ENCODE peak calls at places on chromosomes 11 and 22, in seven cellular contexts. J is IMR-90, M is K562, B is HCT116, D is H1, G is HepG2, A is GM12878. U is an unnamed sample.

GRCh38 chr11:103529217-103529684 is 420.0 kb downstream of the DYNC2H1 start:
- DNase-seq in J (peak), M (no peak), B (no peak), D (no peak), G (no peak), A (no peak), U (peak)

GRCh38 chr11:15268598-15268997 is 153.9 kb downstream of the INSC start:
- DNase-seq in J (no peak), M (no peak), B (no peak), D (no peak), G (no peak), A (no peak), U (no peak)

GRCh38 chr11:95908826-95909225 is 15.1 kb downstream of the MTMR2 start:
- DNase-seq in J (peak), M (no peak), B (no peak), D (no peak), G (no peak), A (no peak), U (no peak)

GRCh38 chr11:121437018-121437685 is 15.0 kb upstream of the SORL1 start:
- DNase-seq in J (peak), M (no peak), B (no peak), D (no peak), G (no peak), A (no peak), U (no peak)

GRCh38 chr11:75445315-75445953 is 12.4 kb upstream of the KLHL35 start:
- DNase-seq in J (peak), M (peak), B (peak), D (peak), G (peak), A (peak), U (peak)

GRCh38 chr11:44955019-44955738 is 4.5 kb upstream of the TP53I11 start:
- DNase-seq in J (peak), M (peak), B (no peak), D (no peak), G (no peak), A (no peak), U (peak)

GRCh38 chr11:44774131-44774530 is 47.4 kb downstream of the TSPAN18 start:
- DNase-seq in J (no peak), M (no peak), B (no peak), D (peak), G (no peak), A (no peak), U (no peak)

GRCh38 chr11:33329705-33330329 is 72.6 kb downstream of the HIPK3 start:
- DNase-seq in J (peak), M (peak), B (peak), D (no peak), G (peak), A (no peak), U (peak)

GRCh38 chr22:33272866-33273265 is 214.7 kb upstream of the SYN3 start:
- DNase-seq in J (no peak), M (no peak), B (no peak), D (no peak), G (no peak), A (peak), U (no peak)

GRCh38 chr11:45298718-45299117 is 12.6 kb upstream of the SYT13 start:
- DNase-seq in J (no peak), M (no peak), B (no peak), D (peak), G (no peak), A (no peak), U (no peak)

GRCh38 chr11:83185767-83186166 is 7.7 kb upstream of the ANKRD42 start:
- DNase-seq in J (no peak), M (no peak), B (no peak), D (no peak), G (no peak), A (no peak), U (no peak)

GRCh38 chr11:87304350-87304749 is 266.6 kb downstream of the TMEM135 start:
- DNase-seq in J (no peak), M (no peak), B (no peak), D (no peak), G (no peak), A (no peak), U (no peak)

GRCh38 chr11:59173080-59173963 is 1.4 kb downstream of the DTX4 start:
- DNase-seq in J (peak), M (no peak), B (no peak), D (peak), G (peak), A (no peak), U (no peak)

GRCh38 chr11:102010776-102011500 is 36.3 kb upstream of the CFAP300 start:
- DNase-seq in J (peak), M (peak), B (peak), D (peak), G (peak), A (no peak), U (peak)

GRCh38 chr11:94400839-94401772 is at the start of gene GPR83:
- DNase-seq in J (peak), M (no peak), B (no peak), D (peak), G (no peak), A (no peak), U (no peak)

GRCh38 chr11:123065634-123066033 is 3.7 kb upstream of the HSPA8 start:
- DNase-seq in J (peak), M (no peak), B (no peak), D (no peak), G (no peak), A (no peak), U (no peak)

GRCh38 chr11:27444801-27445215 is 27.8 kb downstream of the LGR4 start:
- DNase-seq in J (no peak), M (no peak), B (no peak), D (no peak), G (peak), A (no peak), U (no peak)

GRCh38 chr11:35478411-35479139 is 46.8 kb downstream of the PAMR1 start:
- DNase-seq in J (no peak), M (no peak), B (no peak), D (no peak), G (no peak), A (no peak), U (no peak)

GRCh38 chr11:124627546-124627945 is 4.9 kb downstream of the TBRG1 start:
- DNase-seq in J (no peak), M (no peak), B (no peak), D (no peak), G (no peak), A (no peak), U (no peak)

GRCh38 chr11:106950067-106950491 is 68.2 kb downstream of the GUCY1A2 start:
- DNase-seq in J (no peak), M (no peak), B (no peak), D (no peak), G (no peak), A (no peak), U (no peak)

GRCh38 chr22:39150848-39151215 is 1.6 kb downstream of the CBX7 start:
- DNase-seq in J (no peak), M (no peak), B (no peak), D (no peak), G (no peak), A (no peak), U (no peak)

GRCh38 chr11:106399075-106399500 is 321.6 kb downstream of the AASDHPPT start:
- DNase-seq in J (peak), M (no peak), B (peak), D (no peak), G (no peak), A (no peak), U (peak)

GRCh38 chr11:22920939-22921565 is 60.8 kb upstream of the CCDC179 start:
- DNase-seq in J (peak), M (no peak), B (no peak), D (no peak), G (peak), A (no peak), U (peak)

GRCh38 chr22:27420817-27421361 is 380.7 kb downstream of the MN1 start:
- DNase-seq in J (peak), M (no peak), B (no peak), D (no peak), G (no peak), A (no peak), U (no peak)

GRCh38 chr11:13118691-13119090 is 109.6 kb downstream of the RASSF10 start:
- DNase-seq in J (no peak), M (no peak), B (no peak), D (no peak), G (no peak), A (no peak), U (no peak)

GRCh38 chr22:36052505-36052941 is 23.9 kb upstream of the RBFOX2 start:
- DNase-seq in J (peak), M (peak), B (peak), D (no peak), G (no peak), A (no peak), U (peak)

GRCh38 chr11:2481253-2481652 is 36.4 kb downstream of the KCNQ1 start:
- DNase-seq in J (no peak), M (no peak), B (no peak), D (no peak), G (no peak), A (no peak), U (no peak)

GRCh38 chr11:30697032-30697431 is 110.9 kb upstream of the MPPED2 start:
- DNase-seq in J (no peak), M (no peak), B (no peak), D (no peak), G (no peak), A (no peak), U (no peak)

GRCh38 chr22:21862386-21863242 is 4.8 kb downstream of the MAPK1 start:
- DNase-seq in J (no peak), M (peak), B (no peak), D (no peak), G (no peak), A (no peak), U (no peak)

GRCh38 chr11:124612045-124612444 is 817 bp downstream of the PANX3 start:
- DNase-seq in J (no peak), M (no peak), B (no peak), D (no peak), G (no peak), A (no peak), U (no peak)

GRCh38 chr11:31786996-31787685 is 24.0 kb downstream of the PAX6 start:
- DNase-seq in J (no peak), M (no peak), B (no peak), D (no peak), G (no peak), A (no peak), U (no peak)

GRCh38 chr11:67583319-67584204 is at the start of gene GSTP1:
- DNase-seq in J (peak), M (peak), B (peak), D (peak), G (no peak), A (no peak), U (peak)

DNA sequence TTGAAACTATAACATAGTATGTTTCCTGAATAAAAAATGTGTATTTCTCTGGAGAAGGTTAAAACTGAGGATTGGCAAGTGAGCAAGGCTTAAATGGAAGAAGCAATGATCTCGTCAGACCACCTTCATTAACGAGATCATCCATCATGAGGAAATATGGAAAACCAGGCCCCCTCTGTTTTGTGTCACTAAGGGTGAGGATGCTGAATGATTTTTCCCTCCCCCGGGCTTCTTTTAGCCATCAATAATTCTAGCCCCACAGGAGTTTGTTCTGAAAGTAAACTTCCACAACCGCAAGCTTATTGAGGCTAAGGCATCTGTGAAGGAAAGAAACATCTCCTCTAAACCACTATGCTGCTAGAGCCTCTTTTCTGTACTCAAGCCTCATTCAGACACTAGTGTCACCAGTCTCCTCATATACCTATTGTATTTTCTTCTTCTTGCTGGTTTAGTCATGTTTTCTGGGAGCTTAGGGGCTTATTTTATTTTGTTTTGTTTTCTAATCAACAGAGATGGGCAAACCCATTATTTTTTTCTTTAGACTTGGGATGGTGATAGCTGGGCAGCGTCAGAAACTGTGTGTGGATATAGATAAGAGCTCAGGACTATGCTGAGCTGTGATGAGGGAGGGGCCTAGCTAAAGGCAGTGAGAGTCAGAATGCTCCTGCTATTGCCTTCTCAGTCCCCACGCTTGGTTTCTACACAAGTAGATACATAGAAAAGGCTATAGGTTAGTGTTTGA is 5.8 kb upstream of the HBE1 start:
- DNase-seq in J (no peak), M (peak), B (no peak), D (no peak), G (no peak), A (no peak), U (no peak)
- TF ChIP-seq POLR2A in J (no peak), M (no peak), B (no peak), D (no peak), G (no peak), A (no peak), U (no peak)

DNA sequence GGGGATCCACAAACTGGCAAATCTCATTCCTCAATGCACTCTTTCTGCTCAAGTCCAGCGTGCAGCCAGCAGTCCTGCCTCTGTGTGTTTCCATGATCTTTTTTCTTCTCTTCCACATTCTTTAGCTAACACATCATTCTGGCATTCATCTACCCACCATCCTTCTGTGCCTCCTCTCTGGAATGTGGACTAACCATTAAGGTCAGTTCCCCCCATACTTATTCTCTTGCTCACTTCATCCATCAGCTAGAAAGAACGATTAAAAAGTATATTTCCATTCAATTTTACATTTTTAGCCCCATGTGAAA is 7.8 kb downstream of the KIRREL3 start:
- DNase-seq in J (peak), M (no peak), B (no peak), D (no peak), G (no peak), A (no peak), U (no peak)
- TF ChIP-seq CEBPB in J (no peak), M (no peak), B (no peak), D (no peak), G (no peak), A (no peak), U (no peak)

GRCh38 chr11:61332823-61333637 is at the start of the genes DDB1 and TKFC:
- DNase-seq in J (peak), M (peak), B (peak), D (peak), G (peak), A (peak), U (peak)
- TF ChIP-seq POLR2A in J (peak), M (peak), B (peak), D (peak), G (peak), A (peak), U (peak)

GRCh38 chr11:117750357-117750756 is 46.7 kb downstream of the DSCAML1 start:
- DNase-seq in J (no peak), M (no peak), B (no peak), D (no peak), G (no peak), A (no peak), U (no peak)

GRCh38 chr11:117749541-117749910 is 47.5 kb downstream of the DSCAML1 start:
- DNase-seq in J (no peak), M (no peak), B (no peak), D (no peak), G (no peak), A (no peak), U (no peak)

GRCh38 chr11:117747892-117748291 is 49.1 kb downstream of the DSCAML1 start:
- DNase-seq in J (no peak), M (no peak), B (no peak), D (no peak), G (no peak), A (no peak), U (no peak)

GRCh38 chr11:117750916-117751773 is 45.9 kb downstream of the DSCAML1 start:
- DNase-seq in J (no peak), M (no peak), B (no peak), D (no peak), G (no peak), A (no peak), U (no peak)

DNA sequence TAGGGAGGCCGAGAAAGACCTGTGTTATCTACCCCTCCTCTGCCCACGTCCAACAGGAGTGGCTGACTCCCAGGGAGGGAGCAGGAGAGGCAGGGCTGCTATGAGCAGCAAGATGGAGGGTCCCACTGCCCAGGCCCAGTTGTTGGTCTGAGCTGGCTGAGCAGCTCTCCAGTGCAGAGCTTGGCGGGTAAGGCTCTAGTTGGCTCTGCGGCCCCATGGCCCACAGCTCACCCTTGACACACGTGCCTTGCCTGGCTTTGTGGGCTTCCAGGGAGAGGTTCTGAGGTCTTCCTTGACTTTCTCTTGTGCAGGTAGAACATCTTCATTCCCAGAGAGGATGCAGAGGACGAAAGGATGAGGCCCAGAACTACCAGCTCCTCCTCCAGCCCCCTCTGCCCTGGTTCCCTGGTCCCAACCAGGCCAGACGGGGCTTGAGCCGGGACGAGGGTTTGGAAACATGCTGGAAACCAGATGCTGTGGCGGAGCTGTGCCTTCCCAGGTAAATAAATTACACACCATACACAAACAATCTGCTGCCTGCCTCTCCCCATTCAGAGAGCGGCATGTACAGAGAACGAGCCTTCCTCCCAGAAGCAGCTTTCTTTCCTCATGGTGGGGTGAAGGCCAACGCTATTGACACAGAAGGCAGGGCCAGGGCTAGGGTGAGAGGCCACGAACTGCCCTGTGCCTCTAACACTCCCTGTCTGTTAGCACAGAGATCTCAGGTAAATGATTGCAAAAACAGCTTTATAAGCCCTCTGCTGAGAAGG is 48.1 kb downstream of the DSCAML1 start:
- DNase-seq in J (no peak), M (no peak), B (no peak), D (no peak), G (peak), A (no peak), U (no peak)
- TF ChIP-seq CEBPB in J (no peak), M (no peak), B (no peak), D (no peak), G (peak), A (no peak), U (no peak)

GRCh38 chr11:1395773-1396374 is 6.1 kb downstream of the BRSK2 start:
- DNase-seq in J (no peak), M (no peak), B (no peak), D (no peak), G (no peak), A (no peak), U (no peak)

GRCh38 chr11:1396375-1396841 is 6.7 kb downstream of the BRSK2 start:
- DNase-seq in J (no peak), M (no peak), B (no peak), D (no peak), G (no peak), A (no peak), U (no peak)

GRCh38 chr11:1398506-1399235 is 8.9 kb downstream of the BRSK2 start:
- DNase-seq in J (no peak), M (no peak), B (no peak), D (no peak), G (no peak), A (no peak), U (no peak)

GRCh38 chr11:1397862-1398505 is 8.2 kb downstream of the BRSK2 start:
- DNase-seq in J (no peak), M (peak), B (no peak), D (no peak), G (no peak), A (no peak), U (no peak)

DNA sequence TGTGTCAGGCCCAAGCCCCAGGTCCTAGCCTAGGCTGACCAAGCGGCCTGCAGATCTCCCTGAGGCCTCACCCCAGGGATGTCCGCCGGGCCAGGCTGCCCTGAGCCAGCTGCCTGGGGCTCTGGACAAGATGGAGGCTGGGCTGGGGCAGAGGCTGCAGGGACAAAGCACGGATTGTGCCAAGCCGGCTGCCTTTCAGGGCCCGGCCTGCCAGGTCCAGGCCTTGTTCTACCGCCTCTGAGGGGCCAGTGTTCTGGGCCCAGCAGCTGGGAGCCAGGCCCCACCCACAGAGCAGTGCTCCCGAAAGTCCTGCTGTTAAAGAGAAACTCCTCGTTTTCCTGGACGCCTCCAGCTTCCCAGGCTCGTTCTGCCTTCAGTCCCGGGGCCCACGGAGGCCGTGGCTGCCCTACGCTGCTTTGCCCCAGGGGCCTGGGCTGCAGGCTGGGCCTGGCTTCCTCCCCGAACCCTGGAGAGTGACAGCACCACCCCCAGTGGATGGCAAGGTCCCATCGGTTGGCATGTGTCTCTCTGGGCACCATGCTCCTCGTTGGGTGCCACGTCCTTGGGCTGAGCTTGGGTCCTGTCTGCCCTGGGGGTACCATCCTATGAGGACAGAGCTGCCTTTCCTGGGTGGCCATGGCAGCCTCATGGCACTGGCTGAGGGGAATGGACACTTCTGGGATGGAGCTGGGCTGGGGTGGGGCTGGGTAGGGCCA is 7.6 kb downstream of the BRSK2 start:
- DNase-seq in J (no peak), M (no peak), B (no peak), D (no peak), G (no peak), A (no peak), U (no peak)
- TF ChIP-seq POLR2A in J (no peak), M (no peak), B (no peak), D (no peak), G (no peak), A (no peak), U (no peak)

GRCh38 chr11:20027546-20028014 is 132.7 kb downstream of the DBX1 start:
- DNase-seq in J (peak), M (no peak), B (no peak), D (no peak), G (no peak), A (no peak), U (no peak)

GRCh38 chr11:20026629-20027545 is 133.4 kb downstream of the DBX1 start:
- DNase-seq in J (no peak), M (no peak), B (no peak), D (peak), G (no peak), A (no peak), U (no peak)

GRCh38 chr11:20030472-20030871 is 129.8 kb downstream of the DBX1 start:
- DNase-seq in J (no peak), M (no peak), B (no peak), D (no peak), G (no peak), A (no peak), U (no peak)

GRCh38 chr11:20031155-20032001 is 128.9 kb downstream of the DBX1 start:
- DNase-seq in J (peak), M (no peak), B (no peak), D (no peak), G (peak), A (no peak), U (no peak)

GRCh38 chr11:20029193-20029592 is 131.1 kb downstream of the DBX1 start:
- DNase-seq in J (no peak), M (no peak), B (no peak), D (no peak), G (no peak), A (no peak), U (no peak)
- TF ChIP-seq CEBPB in J (no peak), M (no peak), B (no peak), D (no peak), G (no peak), A (no peak), U (no peak)

GRCh38 chr11:72111803-72112540 is 523 bp downstream of the ANAPC15 start:
- DNase-seq in J (peak), M (peak), B (peak), D (no peak), G (peak), A (peak), U (peak)
- TF ChIP-seq POLR2A in J (peak), M (peak), B (peak), D (no peak), G (no peak), A (peak), U (peak)

U was measured in A549.